ENCODE peak calls at places on chromosomes 2 and 18, in five cellular contexts. M is cardiac muscle cell, D is Peyer's patch, R is neural progenitor cell, Y is heart left ventricle. N is an unnamed sample. For H3K9me3, the result is how much of the 10 kb centered on the place peaks cover.

GRCh38 chr2:98648451-98648850 is 40.1 kb downstream of the UNC50 start:
- DNase-seq in Y (no peak), M (no peak), D (peak), R (no peak), N (no peak)

GRCh38 chr2:171459498-171459897 is 25.5 kb downstream of the DCAF17 start:
- DNase-seq in R (no peak), Y (no peak), M (no peak), D (no peak), N (no peak)

GRCh38 chr2:158753561-158754302 is 41.4 kb upstream of the DAPL1 start:
- DNase-seq in Y (peak), M (peak), R (peak), D (peak), N (no peak)

GRCh38 chr2:79511320-79511951 is 1.4 kb upstream of the CTNNA2 start:
- DNase-seq in M (peak), Y (peak), D (no peak), R (peak), N (no peak)

GRCh38 chr2:145006957-145007672 is 487.2 kb upstream of the ZEB2 start:
- DNase-seq in M (no peak), D (no peak), Y (peak), R (no peak), N (peak)

GRCh38 chr2:88450925-88451575 is 1.4 kb downstream of the FOXI3 start:
- DNase-seq in D (no peak), M (no peak), Y (no peak), R (no peak), N (no peak)

GRCh38 chr2:39494784-39495251 is 57.7 kb upstream of the MAP4K3 start:
- DNase-seq in D (no peak), Y (peak), M (no peak), R (peak), N (peak)

GRCh38 chr2:41791523-41791922 is 256.3 kb upstream of the PKDCC start:
- DNase-seq in M (peak), Y (peak), D (no peak), R (peak), N (no peak)

GRCh38 chr2:53768233-53768542 is 584 bp downstream of the CHAC2 start:
- DNase-seq in R (peak), M (peak), D (no peak), Y (no peak), N (no peak)

GRCh38 chr18:4058179-4058578 is 396.9 kb downstream of the DLGAP1 start:
- DNase-seq in D (no peak), R (no peak), Y (no peak), M (no peak), N (no peak)

GRCh38 chr2:3637692-3638455 is 20.1 kb upstream of the ALLC start:
- DNase-seq in Y (no peak), R (no peak), D (peak), M (no peak), N (peak)

GRCh38 chr2:46873632-46874068 is 42.0 kb downstream of the MCFD2 start:
- DNase-seq in M (no peak), D (peak), R (no peak), Y (peak), N (peak)

GRCh38 chr2:122136071-122136470 is 380.6 kb downstream of the TSN start:
- DNase-seq in D (no peak), Y (no peak), R (peak), M (peak), N (no peak)

GRCh38 chr2:184338776-184339175 is 259.6 kb upstream of the ZNF804A start:
- DNase-seq in Y (no peak), M (no peak), R (peak), D (no peak), N (no peak)

GRCh38 chr2:184336688-184337087 is 261.6 kb upstream of the ZNF804A start:
- DNase-seq in Y (no peak), D (no peak), M (no peak), R (no peak), N (no peak)

GRCh38 chr2:184339966-184340365 is 258.4 kb upstream of the ZNF804A start:
- DNase-seq in Y (no peak), D (no peak), M (no peak), R (no peak), N (no peak)
- H3K9me3 ChIP-seq in Y (under half), D (under half), M (under half), R (under half), N (under half)

GRCh38 chr2:132391381-132391780 is 25.2 kb upstream of the GPR39 start:
- DNase-seq in Y (no peak), D (no peak), R (no peak), M (no peak), N (no peak)

GRCh38 chr2:132387126-132387525 is 29.5 kb upstream of the GPR39 start:
- DNase-seq in Y (no peak), M (no peak), R (no peak), D (no peak), N (no peak)

GRCh38 chr2:132390076-132390475 is 26.5 kb upstream of the GPR39 start:
- DNase-seq in R (no peak), D (no peak), M (no peak), Y (no peak), N (no peak)

GRCh38 chr2:132392211-132392610 is 24.4 kb upstream of the GPR39 start:
- DNase-seq in M (peak), Y (no peak), R (peak), D (no peak), N (no peak)
- TF ChIP-seq CTCF in M (no peak), Y (no peak), R (no peak), D (no peak), N (no peak)

DNA sequence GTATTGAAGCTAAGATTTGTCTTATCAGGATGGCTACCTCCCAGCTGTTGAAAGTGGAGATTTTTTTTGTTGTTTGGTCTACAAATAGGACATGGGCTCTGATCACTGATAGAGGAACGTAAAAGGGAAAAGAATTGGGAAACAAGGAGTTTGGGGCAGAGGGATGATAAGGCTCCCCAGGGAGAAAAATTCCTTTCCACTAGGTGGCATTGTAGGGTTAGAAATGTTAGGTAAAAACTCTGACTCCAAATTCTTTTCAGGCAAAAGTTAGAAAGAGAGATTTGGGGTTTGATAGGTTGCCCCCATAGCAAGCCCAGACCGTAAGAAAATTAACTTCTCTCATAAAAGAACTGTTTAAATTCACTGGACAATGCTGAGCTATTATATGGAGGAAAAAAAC is 19.8 kb downstream of the CMPK2 start:
- DNase-seq in D (no peak), M (no peak), Y (no peak), R (no peak), N (no peak)
- H3K9me3 ChIP-seq in D (half or more), M (under half), Y (half or more), R (under half), N (under half)

DNA sequence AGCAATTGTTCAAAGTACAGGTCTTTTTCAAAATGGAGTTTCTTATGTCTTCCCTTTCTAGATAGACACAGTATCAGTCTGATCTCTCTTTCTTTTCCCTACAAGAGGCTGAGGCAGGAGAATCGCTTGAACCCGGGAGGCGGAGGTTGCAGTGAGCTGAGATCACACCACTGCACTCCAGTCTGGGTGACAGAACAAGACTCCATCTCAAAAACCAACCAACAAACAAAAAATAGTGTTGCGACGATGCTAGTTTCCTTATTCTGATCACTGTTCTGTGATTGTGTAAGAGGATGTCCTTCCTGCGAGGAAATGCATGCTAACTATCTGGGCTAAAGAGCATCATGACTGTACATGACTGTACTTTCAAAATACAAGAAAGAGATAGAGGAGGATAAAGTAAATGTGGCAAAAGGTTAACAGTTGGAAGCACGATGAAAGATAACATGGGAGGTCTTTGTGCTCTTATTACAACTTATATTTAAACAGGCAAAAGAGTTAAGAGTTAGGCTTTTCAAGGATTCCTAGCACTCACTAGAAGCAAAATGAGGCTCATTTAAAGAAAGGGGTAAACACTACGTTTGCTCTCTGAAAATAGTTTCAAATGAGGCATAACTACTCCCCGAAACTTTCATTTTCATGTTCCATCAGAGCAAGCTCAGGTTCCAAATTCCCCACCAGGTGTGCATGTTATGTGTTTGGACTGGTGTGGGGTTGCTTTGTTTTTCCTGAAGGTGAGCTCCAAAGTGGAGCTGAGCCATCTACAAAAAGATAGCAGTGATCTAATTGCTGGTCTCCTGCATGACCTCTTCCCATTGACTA is 23.8 kb downstream of the SOWAHC start:
- DNase-seq in M (no peak), D (no peak), Y (no peak), R (no peak), N (no peak)
- TF ChIP-seq CTCF in M (no peak), D (no peak), Y (no peak), R (no peak), N (no peak)

GRCh38 chr2:211748339-211748738 is 790.3 kb downstream of the ERBB4 start:
- DNase-seq in Y (no peak), D (no peak), R (no peak), M (no peak), N (no peak)
- H3K9me3 ChIP-seq in Y (under half), D (under half), R (under half), M (under half), N (under half)

DNA sequence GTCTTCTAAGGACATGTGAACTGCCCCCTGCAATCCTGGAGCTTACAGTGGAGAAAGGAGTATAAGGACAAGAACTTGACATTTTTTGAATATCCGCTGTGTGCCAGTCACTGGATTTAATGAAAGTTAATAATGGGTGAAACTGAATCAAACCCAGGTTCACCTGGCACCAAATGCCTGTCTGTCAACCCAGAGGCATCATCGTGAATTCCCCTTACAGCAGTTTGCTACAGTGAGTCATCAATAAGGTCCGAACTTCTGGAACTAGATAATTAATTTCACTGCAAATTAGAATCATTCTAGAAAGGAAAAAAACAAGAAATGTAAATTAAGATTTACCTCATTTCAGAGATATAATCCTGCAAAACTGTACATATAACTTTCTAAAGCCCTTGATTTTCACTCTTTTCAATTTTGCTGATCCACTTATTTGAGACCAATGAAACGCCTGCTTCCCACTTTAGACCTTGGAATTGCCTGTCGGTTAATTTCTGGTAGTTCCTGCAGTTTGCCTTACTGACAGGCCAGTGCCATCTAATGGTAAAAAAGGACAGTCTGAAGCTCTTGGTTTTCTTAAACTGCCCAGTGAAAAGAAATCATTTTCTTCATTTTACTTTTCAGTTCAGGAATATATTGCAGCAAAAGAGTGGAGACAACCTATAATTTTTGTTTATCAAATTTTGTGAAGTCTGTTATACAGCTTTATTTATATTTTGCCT is 8.2 kb downstream of the DSG2 start:
- DNase-seq in Y (no peak), R (no peak), D (no peak), M (no peak), N (no peak)
- TF ChIP-seq CTCF in Y (peak), R (peak), D (peak), M (peak), N (peak)

GRCh38 chr2:189515264-189515663 is 65.3 kb downstream of the SLC40A1 start:
- DNase-seq in R (no peak), Y (no peak), D (no peak), M (no peak), N (no peak)

GRCh38 chr2:189511935-189512334 is 68.7 kb downstream of the SLC40A1 start:
- DNase-seq in R (no peak), Y (no peak), D (no peak), M (no peak), N (no peak)

GRCh38 chr2:189512879-189513278 is 67.7 kb downstream of the SLC40A1 start:
- DNase-seq in R (no peak), D (no peak), Y (no peak), M (no peak), N (no peak)

GRCh38 chr2:189514107-189514506 is 66.5 kb downstream of the SLC40A1 start:
- DNase-seq in Y (no peak), D (no peak), R (no peak), M (no peak), N (no peak)

GRCh38 chr2:189511210-189511609 is 69.4 kb downstream of the SLC40A1 start:
- DNase-seq in R (no peak), M (no peak), D (no peak), Y (no peak), N (no peak)
- H3K9me3 ChIP-seq in R (under half), M (under half), D (under half), Y (under half), N (under half)

GRCh38 chr18:46893360-46893759 is 23.9 kb downstream of the PIAS2 start:
- DNase-seq in R (no peak), D (no peak), Y (no peak), M (no peak), N (no peak)

GRCh38 chr18:46894124-46894523 is 23.2 kb downstream of the PIAS2 start:
- DNase-seq in D (no peak), Y (no peak), R (no peak), M (no peak), N (no peak)

GRCh38 chr18:46888965-46889364 is 28.3 kb downstream of the PIAS2 start:
- DNase-seq in M (no peak), R (no peak), Y (no peak), D (no peak), N (no peak)

GRCh38 chr18:46891742-46892214 is 25.5 kb downstream of the PIAS2 start:
- DNase-seq in R (no peak), D (no peak), M (no peak), Y (no peak), N (no peak)

DNA sequence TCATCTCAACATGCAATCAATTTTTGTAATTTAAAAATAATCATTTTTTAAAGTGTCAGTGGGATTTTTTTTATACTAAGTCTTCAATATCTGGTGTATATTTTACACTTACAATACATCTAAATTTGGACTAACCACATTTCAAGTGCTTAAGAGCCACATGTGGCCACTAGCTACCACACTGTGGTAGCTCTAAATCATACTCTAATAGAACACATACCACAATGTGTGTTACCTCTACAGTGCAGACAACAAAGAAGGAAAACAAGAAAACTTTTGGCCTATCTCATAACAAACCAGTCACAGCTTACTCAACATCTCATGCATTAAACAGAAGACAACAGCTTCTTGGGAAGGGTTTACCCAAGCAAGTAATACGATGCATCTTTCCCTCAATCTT is 24.5 kb downstream of the PIAS2 start:
- DNase-seq in R (no peak), M (no peak), Y (no peak), D (no peak), N (no peak)
- TF ChIP-seq CTCF in R (no peak), M (no peak), Y (no peak), D (no peak), N (no peak)

N was measured in RWPE2.